ENCODE peak calls at places on chromosomes 12 and 14, in eight cellular contexts. E is left ventricle myocardium inferior, U is astrocyte of the spinal cord, V is A549, A is tibial nerve, I is cardiac fibroblast, N is WTC11, H is RWPE1. F is an unnamed sample.

GRCh38 chr12:2636741-2637140 is 158.0 kb upstream of the FKBP4 start:
- DNase-seq in I (no peak), E (no peak), A (no peak), V (no peak), N (no peak), H (no peak), U (no peak), F (no peak)

GRCh38 chr12:12356886-12357696 is at the start of gene BORCS5:
- DNase-seq in N (peak), H (peak), A (peak), I (peak), E (peak), V (peak), U (peak), F (peak)

GRCh38 chr12:42364692-42365091 is 38.7 kb downstream of the PPHLN1 start:
- DNase-seq in H (no peak), I (no peak), A (no peak), N (peak), V (no peak), U (no peak), E (no peak), F (no peak)

GRCh38 chr14:58294201-58294600 is 4.2 kb upstream of the ARID4A start:
- DNase-seq in I (no peak), N (no peak), H (no peak), U (no peak), V (no peak), E (no peak), A (no peak), F (no peak)

GRCh38 chr12:113461666-113462065 is 10.0 kb downstream of the LHX5 start:
- DNase-seq in V (peak), H (peak), U (no peak), A (no peak), I (peak), E (no peak), N (no peak), F (no peak)

GRCh38 chr12:11650697-11651281 is 1.3 kb downstream of the ETV6 start:
- DNase-seq in U (peak), N (no peak), A (no peak), V (no peak), E (no peak), H (no peak), I (peak), F (no peak)

GRCh38 chr12:110012137-110012536 is 12.9 kb downstream of the ANKRD13A start:
- DNase-seq in V (no peak), U (no peak), N (no peak), H (no peak), A (no peak), I (peak), E (no peak), F (no peak)

GRCh38 chr12:65937181-65937641 is 112.9 kb downstream of the HMGA2 start:
- DNase-seq in V (no peak), A (no peak), N (no peak), I (no peak), E (no peak), H (no peak), U (peak), F (no peak)

GRCh38 chr12:40668095-40668494 is 24.1 kb upstream of the CNTN1 start:
- DNase-seq in V (peak), N (no peak), U (no peak), E (no peak), I (no peak), A (no peak), H (no peak), F (no peak)

GRCh38 chr14:35818346-35819115 is 7.6 kb upstream of the BRMS1L start:
- DNase-seq in N (no peak), V (peak), E (no peak), A (no peak), I (peak), U (peak), H (peak), F (peak)

GRCh38 chr12:56153291-56154065 is 1.1 kb downstream of the MYL6B start:
- DNase-seq in N (no peak), V (no peak), I (no peak), U (no peak), A (no peak), E (no peak), H (no peak), F (no peak)

GRCh38 chr12:111442301-111443045 is 36.8 kb downstream of the SH2B3 start:
- DNase-seq in E (no peak), I (no peak), A (no peak), U (no peak), H (no peak), V (no peak), N (peak), F (no peak)

GRCh38 chr12:110042260-110042659 is 6.1 kb downstream of the C12orf76 start:
- DNase-seq in I (no peak), V (peak), N (no peak), A (no peak), H (no peak), E (peak), U (no peak), F (no peak)

GRCh38 chr14:76918176-76918750 is 92.1 kb downstream of the LRRC74A start:
- DNase-seq in I (peak), N (no peak), U (peak), A (peak), H (peak), E (peak), V (no peak), F (no peak)

GRCh38 chr12:50220357-50221061 is 53.3 kb upstream of the CERS5 start:
- DNase-seq in I (peak), U (peak), H (peak), A (no peak), N (no peak), V (peak), E (no peak), F (no peak)

GRCh38 chr12:64825143-64826011 is 930 bp downstream of the TBC1D30 start:
- DNase-seq in H (no peak), V (no peak), N (peak), I (no peak), E (no peak), A (no peak), U (no peak), F (peak)

GRCh38 chr12:16530268-16530865 is 75.6 kb downstream of the LMO3 start:
- DNase-seq in A (no peak), H (no peak), E (no peak), V (no peak), I (no peak), U (no peak), N (no peak), F (no peak)

GRCh38 chr12:120759591-120760348 is 34.1 kb downstream of the ACADS start:
- DNase-seq in I (no peak), E (no peak), V (no peak), A (no peak), N (no peak), H (no peak), U (no peak), F (no peak)

GRCh38 chr14:21278632-21279031 is 1.3 kb upstream of the RPGRIP1 start:
- DNase-seq in U (no peak), I (peak), N (no peak), E (no peak), V (no peak), A (no peak), H (no peak), F (no peak)

GRCh38 chr12:6567824-6568617 is at the start of gene NOP2:
- DNase-seq in H (peak), N (peak), I (peak), E (peak), U (peak), V (peak), A (peak), F (peak)

GRCh38 chr14:102776761-102777710 is at the start of gene TRAF3:
- DNase-seq in A (no peak), H (peak), U (peak), N (peak), V (peak), I (peak), E (peak), F (peak)

GRCh38 chr12:27076930-27077329 is 5.4 kb downstream of the C12orf71 start:
- DNase-seq in N (no peak), I (no peak), H (peak), U (no peak), E (no peak), A (no peak), V (no peak), F (no peak)

GRCh38 chr12:27085654-27086053 is 3.3 kb upstream of the C12orf71 start:
- DNase-seq in U (no peak), A (no peak), H (no peak), I (no peak), V (no peak), N (no peak), E (no peak), F (no peak)

GRCh38 chr12:27083861-27084271 is 1.5 kb upstream of the C12orf71 start:
- DNase-seq in N (no peak), U (peak), E (no peak), I (peak), H (no peak), A (no peak), V (no peak), F (no peak)

GRCh38 chr12:27077586-27077985 is 4.8 kb downstream of the C12orf71 start:
- DNase-seq in E (no peak), V (no peak), A (no peak), U (no peak), I (no peak), H (peak), N (no peak), F (no peak)

GRCh38 chr12:27081668-27082091 is 698 bp downstream of the C12orf71 start:
- DNase-seq in A (no peak), I (peak), H (peak), U (no peak), N (peak), E (no peak), V (peak), F (no peak)
- TF ChIP-seq CTCF in A (no peak), I (peak), H (no peak), U (no peak), N (no peak), E (no peak), V (no peak), F (no peak)

DNA sequence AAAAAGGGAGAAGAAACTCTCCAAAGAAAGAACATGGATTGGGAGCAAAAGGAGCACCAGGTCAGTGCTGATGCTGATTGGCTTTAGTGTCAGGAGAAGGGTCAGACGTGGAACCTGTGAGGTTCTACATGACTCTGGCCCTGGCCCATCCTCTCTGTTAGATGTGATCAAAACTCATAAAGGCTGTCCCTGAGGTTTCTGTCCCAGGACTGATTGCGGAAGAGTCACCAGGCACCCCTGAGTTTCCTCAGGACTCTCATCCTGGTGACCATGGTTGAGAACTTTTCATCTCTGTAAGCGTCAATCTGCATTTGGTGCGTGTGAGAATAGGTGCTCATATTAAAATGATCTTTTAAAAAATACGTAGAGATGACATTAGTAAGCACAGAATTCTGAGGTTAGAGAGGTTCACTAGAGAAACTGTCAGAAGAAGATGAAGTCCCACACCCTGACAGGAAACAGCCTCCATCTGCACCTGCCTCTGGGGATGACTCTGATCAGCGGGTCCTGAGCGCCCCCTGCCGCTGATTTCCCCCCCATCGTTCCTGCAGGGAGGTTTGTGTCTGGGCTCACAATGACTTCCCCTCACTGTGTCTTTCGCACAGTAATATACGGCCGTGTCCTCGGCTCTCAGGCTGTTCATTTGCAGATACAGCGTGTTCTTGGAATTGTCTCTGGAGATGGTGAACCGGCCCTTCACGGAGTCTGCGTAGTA is 741.8 kb downstream of the TMEM121 start:
- DNase-seq in U (no peak), A (no peak), I (no peak), E (no peak), V (peak), N (no peak), H (no peak), F (no peak)
- TF ChIP-seq CTCF in U (no peak), A (no peak), I (no peak), E (no peak), V (peak), N (no peak), H (no peak), F (no peak)

DNA sequence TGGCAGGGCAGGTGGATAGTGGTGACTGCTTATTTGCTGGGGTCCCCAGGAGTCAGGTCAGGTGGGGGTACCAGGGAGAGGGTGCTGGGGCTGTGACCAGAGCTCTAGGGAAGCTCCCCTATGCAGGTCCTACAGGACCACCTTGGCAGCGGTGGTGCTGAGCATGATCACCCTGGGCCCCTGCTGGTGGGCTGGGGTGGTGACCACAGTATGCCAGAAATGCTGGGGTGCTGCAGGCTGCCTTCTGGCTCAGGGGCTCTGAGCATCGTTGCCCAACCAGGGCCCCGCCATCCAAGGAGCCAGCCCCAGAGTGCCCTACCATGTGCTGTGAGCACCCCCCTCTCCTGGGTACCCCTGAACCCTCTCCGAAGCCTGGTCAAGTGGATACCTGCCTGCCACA is 17.5 kb upstream of the NUDT14 start:
- DNase-seq in U (no peak), N (no peak), I (no peak), H (no peak), A (no peak), E (no peak), V (no peak), F (no peak)
- TF ChIP-seq CTCF in U (no peak), N (no peak), I (no peak), H (no peak), A (no peak), E (no peak), V (no peak), F (peak)

GRCh38 chr14:67170706-67171105 is 18.5 kb upstream of the GARIN2 start:
- DNase-seq in V (no peak), U (no peak), E (no peak), A (no peak), H (no peak), I (no peak), N (no peak), F (no peak)

GRCh38 chr14:67162390-67162789 is 26.9 kb upstream of the GARIN2 start:
- DNase-seq in U (no peak), V (no peak), I (no peak), E (no peak), A (no peak), N (no peak), H (no peak), F (no peak)

GRCh38 chr14:67168110-67168441 is 21.2 kb upstream of the GARIN2 start:
- DNase-seq in U (no peak), V (no peak), A (no peak), I (no peak), N (no peak), E (no peak), H (no peak), F (no peak)

GRCh38 chr14:67167420-67168109 is 21.7 kb upstream of the GARIN2 start:
- DNase-seq in V (peak), A (no peak), H (no peak), N (no peak), E (no peak), U (peak), I (peak), F (no peak)

DNA sequence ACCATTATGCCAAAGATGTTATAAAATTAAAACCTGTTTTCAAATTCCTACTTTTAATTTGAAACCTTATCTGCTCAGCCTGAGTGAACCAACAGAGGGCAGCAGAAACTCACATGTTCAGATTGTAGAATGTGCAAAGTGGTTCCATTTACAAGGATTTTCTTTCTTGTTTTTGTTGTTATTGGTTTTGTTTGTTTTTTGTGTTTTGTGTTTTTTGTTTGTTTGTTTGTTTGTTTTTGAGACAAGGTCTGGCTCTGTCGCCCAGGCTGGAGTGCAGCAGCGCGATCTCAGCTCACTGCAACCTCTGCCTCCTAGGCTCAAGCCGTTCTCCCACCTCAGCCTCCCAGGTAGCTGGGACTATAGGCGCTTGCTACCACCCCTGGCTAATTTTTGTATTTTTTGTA is 22.8 kb upstream of the GARIN2 start:
- DNase-seq in U (peak), H (peak), A (no peak), N (peak), V (peak), E (no peak), I (peak), F (peak)
- TF ChIP-seq CTCF in U (peak), H (peak), A (peak), N (peak), V (peak), E (peak), I (peak), F (peak)

DNA sequence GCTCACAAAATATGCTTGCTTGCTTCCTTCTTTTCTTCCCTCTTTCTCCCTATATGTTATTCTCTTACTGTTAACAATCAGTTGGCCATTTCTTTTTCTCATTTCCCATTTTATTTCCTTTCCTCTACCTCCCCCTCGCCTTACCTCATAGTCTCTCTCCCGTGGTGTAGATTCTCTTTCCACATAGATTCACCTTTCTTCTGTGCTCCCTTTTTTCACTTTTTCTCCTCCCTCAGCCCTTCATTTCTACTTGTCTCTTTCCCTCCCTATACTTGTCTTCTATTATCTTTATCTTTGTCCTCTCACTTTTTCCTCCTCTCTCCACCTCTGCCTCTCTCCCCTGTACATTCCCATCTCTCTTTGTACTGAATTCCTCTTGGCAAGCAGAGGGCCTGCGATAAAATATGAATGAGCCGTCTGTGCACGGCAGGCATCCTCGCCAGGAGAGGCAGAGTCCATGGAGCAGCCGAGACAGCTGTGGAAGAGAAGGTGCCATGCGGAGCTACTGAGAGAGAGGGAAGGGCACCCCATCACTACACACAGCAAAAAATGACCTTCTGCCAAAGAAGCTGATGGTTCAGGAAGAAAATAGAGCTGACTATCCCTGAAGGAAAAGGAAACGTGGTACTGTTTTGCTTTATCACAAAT is 12.1 kb downstream of the C14orf93 start:
- DNase-seq in N (no peak), I (no peak), E (no peak), V (no peak), A (no peak), H (no peak), U (no peak), F (no peak)
- TF ChIP-seq CTCF in N (no peak), I (no peak), E (no peak), V (no peak), A (no peak), H (no peak), U (no peak), F (no peak)

GRCh38 chr14:69152944-69153847 is at the start of gene DCAF5:
- DNase-seq in U (peak), E (peak), V (peak), A (peak), I (peak), H (peak), N (peak), F (peak)
- TF ChIP-seq CTCF in U (no peak), E (no peak), V (no peak), A (peak), I (no peak), H (no peak), N (no peak), F (no peak)

DNA sequence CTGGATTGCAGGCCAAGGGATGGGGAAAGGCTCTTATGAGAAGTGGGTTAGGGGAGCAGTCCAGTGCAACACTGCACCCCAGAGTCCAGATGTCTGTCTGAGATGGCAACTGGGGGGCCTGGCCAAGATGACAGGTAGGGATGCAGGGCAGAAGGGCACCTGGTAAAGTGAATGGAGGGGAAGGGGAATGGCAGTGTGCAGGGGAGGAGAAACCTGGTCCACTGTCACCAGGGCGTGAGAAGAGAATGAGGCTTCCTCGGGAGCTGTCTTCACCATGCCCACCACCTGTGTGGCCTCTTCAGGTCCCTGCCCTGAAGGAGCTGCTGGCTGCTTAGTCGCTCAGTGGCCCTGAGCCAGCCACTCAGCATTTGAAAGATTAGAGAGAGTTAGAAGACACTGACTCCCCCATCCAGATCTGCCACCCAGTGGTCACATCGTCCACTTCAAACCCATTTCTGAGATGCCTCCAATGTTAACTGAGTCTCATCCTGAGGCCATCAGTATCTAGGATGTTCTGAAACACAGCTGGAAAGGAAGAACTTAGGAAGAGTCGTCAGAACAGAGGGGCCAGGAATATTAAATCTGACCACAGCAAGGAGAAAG is 57.3 kb downstream of the PLEKHG3 start:
- DNase-seq in V (no peak), E (no peak), U (peak), A (no peak), N (no peak), H (no peak), I (no peak), F (no peak)
- TF ChIP-seq CTCF in V (peak), E (no peak), U (no peak), A (no peak), N (no peak), H (peak), I (no peak), F (no peak)

DNA sequence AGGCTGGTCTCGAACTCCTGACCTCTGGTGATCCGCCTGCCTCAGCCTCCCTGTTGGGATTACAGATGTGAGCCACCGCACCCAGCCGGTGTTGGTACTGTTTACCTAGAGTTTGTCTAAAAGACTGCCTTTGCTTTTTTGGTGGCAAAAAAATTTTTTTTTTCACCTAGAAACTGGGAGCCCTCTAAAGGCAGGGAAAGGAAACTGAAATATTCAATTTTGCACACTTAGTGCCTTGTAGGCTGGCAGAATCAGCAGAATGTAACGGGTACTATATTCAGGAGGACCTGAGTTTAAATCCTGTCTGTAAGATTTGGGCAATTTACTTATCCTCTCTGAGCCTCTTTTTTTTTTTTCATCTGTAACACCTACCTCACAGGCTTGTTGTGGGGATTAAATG is 43.6 kb downstream of the PAPLN start:
- DNase-seq in E (no peak), H (no peak), N (no peak), U (no peak), A (no peak), I (no peak), V (no peak), F (no peak)
- TF ChIP-seq CTCF in E (no peak), H (no peak), N (no peak), U (no peak), A (no peak), I (no peak), V (peak), F (no peak)